ENCODE peak calls at places on chromosomes 3 and 15, in six cellular contexts. X is neuronal stem cell, V is mesenchymal stem cell, I is IMR-90, U is trophoblast cell, E is H1. C is an unnamed sample.

GRCh38 chr15:75532413-75533250 is 46.5 kb downstream of the PTPN9 start:
- DNase-seq in I (peak), U (peak), E (peak), X (peak), V (peak), C (peak)

GRCh38 chr15:77031376-77032050 is 36.6 kb downstream of the PSTPIP1 start:
- DNase-seq in I (peak), E (peak), U (no peak), V (no peak), X (no peak), C (peak)

GRCh38 chr3:42505203-42505848 is 2.9 kb downstream of the VIPR1 start:
- DNase-seq in I (no peak), X (no peak), V (no peak), E (peak), U (no peak), C (peak)

GRCh38 chr15:96115642-96116041 is 214.9 kb upstream of the NR2F2 start:
- DNase-seq in X (no peak), U (no peak), E (no peak), I (peak), V (peak), C (no peak)

GRCh38 chr15:67531379-67532059 is 10.6 kb downstream of the C15orf61 start:
- DNase-seq in E (no peak), U (no peak), I (peak), V (no peak), X (no peak), C (no peak)

GRCh38 chr3:30315452-30315851 is 290.9 kb upstream of the TGFBR2 start:
- DNase-seq in X (no peak), E (no peak), V (no peak), U (no peak), I (peak), C (no peak)

GRCh38 chr15:49382394-49382793 is 40.6 kb upstream of the FGF7 start:
- DNase-seq in U (no peak), E (no peak), I (no peak), X (no peak), V (no peak), C (no peak)

GRCh38 chr15:71167445-71168162 is 52.3 kb downstream of the THSD4 start:
- DNase-seq in I (no peak), U (no peak), V (no peak), X (no peak), E (no peak), C (no peak)

GRCh38 chr3:4417449-4417848 is 49.6 kb downstream of the SUMF1 start:
- DNase-seq in V (no peak), U (no peak), E (no peak), I (peak), X (no peak), C (no peak)

GRCh38 chr15:71042356-71042922 is 72.8 kb upstream of the THSD4 start:
- DNase-seq in I (peak), V (no peak), E (no peak), X (no peak), U (no peak), C (no peak)

GRCh38 chr3:42182555-42182954 is 83.4 kb downstream of the CCK start:
- DNase-seq in E (no peak), X (no peak), V (peak), I (peak), U (no peak), C (no peak)

GRCh38 chr3:194961149-194961548 is 275.5 kb downstream of the FAM43A start:
- DNase-seq in U (no peak), I (no peak), V (no peak), X (no peak), E (no peak), C (no peak)

GRCh38 chr15:68592054-68592453 is 13.3 kb downstream of the CORO2B start:
- DNase-seq in X (no peak), U (no peak), I (peak), V (peak), E (no peak), C (no peak)

GRCh38 chr3:51538115-51538458 is 432 bp upstream of the RAD54L2 start:
- DNase-seq in V (no peak), I (no peak), X (no peak), E (no peak), U (no peak), C (peak)

GRCh38 chr3:12679468-12679867 is 15.6 kb upstream of the RAF1 start:
- DNase-seq in I (peak), V (peak), U (peak), X (no peak), E (no peak), C (no peak)

GRCh38 chr15:65767895-65768294 is 24.2 kb downstream of the DENND4A start:
- DNase-seq in V (no peak), X (no peak), I (no peak), U (no peak), E (no peak), C (no peak)

GRCh38 chr15:27336676-27337075 is 365.7 kb downstream of the GABRG3 start:
- DNase-seq in I (no peak), X (no peak), E (no peak), V (no peak), U (no peak), C (no peak)

GRCh38 chr3:77328631-77329030 is 288.7 kb downstream of the ROBO2 start:
- DNase-seq in E (no peak), V (no peak), I (peak), U (no peak), X (no peak), C (no peak)

GRCh38 chr3:18153571-18154173 is 271.5 kb downstream of the SATB1 start:
- DNase-seq in V (peak), U (peak), I (peak), X (peak), E (no peak), C (no peak)

GRCh38 chr3:34111361-34111760 is 312.9 kb downstream of the PDCD6IP start:
- DNase-seq in I (no peak), E (no peak), X (no peak), V (no peak), U (no peak), C (no peak)

GRCh38 chr3:156605686-156606605 is 51.0 kb upstream of the SSR3 start:
- DNase-seq in V (peak), I (peak), U (no peak), E (peak), X (peak), C (peak)

GRCh38 chr3:186261638-186262037 is 100.4 kb downstream of the DGKG start:
- DNase-seq in X (no peak), I (no peak), U (no peak), V (no peak), E (no peak), C (peak)

GRCh38 chr3:51966016-51966415 is 1.2 kb downstream of the PCBP4 start:
- DNase-seq in E (no peak), V (no peak), X (no peak), I (no peak), U (no peak), C (no peak)

GRCh38 chr3:126557415-126557745 is 1.4 kb downstream of the C3orf22 start:
- DNase-seq in U (no peak), X (no peak), E (peak), V (no peak), I (no peak), C (peak)

GRCh38 chr15:33098082-33099058 is 96.1 kb downstream of the FMN1 start:
- DNase-seq in U (peak), X (no peak), V (peak), E (no peak), I (peak), C (no peak)

GRCh38 chr3:135887220-135887619 is 78.3 kb upstream of the PPP2R3A start:
- DNase-seq in V (no peak), I (peak), U (no peak), X (no peak), E (no peak), C (no peak)

GRCh38 chr3:187850256-187851010 is 105.2 kb upstream of the BCL6 start:
- DNase-seq in X (no peak), I (no peak), V (no peak), E (no peak), U (no peak), C (no peak)

GRCh38 chr15:74664028-74664616 is 31.7 kb downstream of the EDC3 start:
- DNase-seq in E (no peak), I (peak), X (no peak), U (no peak), V (peak), C (no peak)

GRCh38 chr15:60421544-60421943 is 23.8 kb upstream of the ANXA2 start:
- DNase-seq in X (no peak), V (peak), E (no peak), I (peak), U (no peak), C (no peak)

GRCh38 chr3:25911525-25912295 is 121.8 kb downstream of the OXSM start:
- DNase-seq in X (no peak), E (no peak), I (no peak), V (no peak), U (no peak), C (no peak)

DNA sequence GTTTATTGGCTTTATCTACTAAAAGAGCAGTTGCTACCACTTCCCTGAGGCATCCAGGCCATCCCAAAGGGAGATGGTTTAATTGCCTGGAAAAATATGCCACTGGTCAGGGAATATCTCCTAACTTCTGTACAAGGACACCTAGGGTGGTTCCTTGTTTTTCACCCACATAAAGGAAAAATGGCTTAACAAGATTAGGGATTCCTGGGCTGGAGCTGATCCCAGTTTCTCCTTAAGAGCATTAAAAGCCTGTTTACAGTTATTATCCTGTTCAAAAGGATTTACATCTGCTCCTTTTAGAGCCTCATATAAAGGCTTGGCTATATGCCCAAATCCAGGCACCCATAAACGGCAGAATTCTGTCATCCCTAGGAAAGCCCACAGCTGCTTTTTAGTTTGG is 70.2 kb upstream of the WNT7A start:
- DNase-seq in E (no peak), X (no peak), V (no peak), I (no peak), U (no peak), C (no peak)
- H4K91ac ChIP-seq in E (no peak), X (no peak), V (no peak), I (no peak), U (no peak), C (no peak)

DNA sequence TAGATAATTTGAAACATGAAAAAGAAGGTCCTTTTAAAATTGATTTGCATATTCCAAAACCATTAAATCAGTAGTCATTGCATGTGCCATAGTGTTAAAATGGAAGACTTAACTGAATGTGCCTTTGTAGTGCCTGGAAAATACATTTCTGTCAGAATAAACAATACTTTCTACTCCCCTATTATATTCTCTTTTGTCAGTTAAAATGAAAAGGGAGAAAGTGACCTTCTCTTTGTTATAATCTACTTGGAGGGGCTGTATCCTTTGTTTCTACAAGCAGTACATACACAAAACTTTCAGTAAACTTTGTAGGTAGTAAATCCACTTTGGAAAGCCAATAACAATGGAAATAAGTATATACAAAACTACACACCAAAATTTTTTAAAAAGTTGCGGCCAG is 189.5 kb downstream of the NLGN1 start:
- DNase-seq in E (no peak), U (no peak), I (no peak), X (no peak), V (no peak), C (no peak)
- H4K91ac ChIP-seq in E (no peak), U (no peak), I (no peak), X (no peak), V (no peak), C (no peak)

GRCh38 chr3:138063416-138063815 is 52.0 kb downstream of the DZIP1L start:
- DNase-seq in E (no peak), X (no peak), V (no peak), U (no peak), I (no peak), C (peak)

GRCh38 chr3:138062037-138062436 is 52.1 kb downstream of the CLDN18 start:
- DNase-seq in E (no peak), X (no peak), I (no peak), V (no peak), U (no peak), C (no peak)

GRCh38 chr3:138060792-138061191 is 50.8 kb downstream of the CLDN18 start:
- DNase-seq in X (no peak), I (no peak), U (no peak), E (no peak), V (no peak), C (no peak)

GRCh38 chr3:138065939-138066338 is 49.5 kb downstream of the DZIP1L start:
- DNase-seq in E (no peak), U (no peak), X (no peak), I (no peak), V (no peak), C (no peak)

DNA sequence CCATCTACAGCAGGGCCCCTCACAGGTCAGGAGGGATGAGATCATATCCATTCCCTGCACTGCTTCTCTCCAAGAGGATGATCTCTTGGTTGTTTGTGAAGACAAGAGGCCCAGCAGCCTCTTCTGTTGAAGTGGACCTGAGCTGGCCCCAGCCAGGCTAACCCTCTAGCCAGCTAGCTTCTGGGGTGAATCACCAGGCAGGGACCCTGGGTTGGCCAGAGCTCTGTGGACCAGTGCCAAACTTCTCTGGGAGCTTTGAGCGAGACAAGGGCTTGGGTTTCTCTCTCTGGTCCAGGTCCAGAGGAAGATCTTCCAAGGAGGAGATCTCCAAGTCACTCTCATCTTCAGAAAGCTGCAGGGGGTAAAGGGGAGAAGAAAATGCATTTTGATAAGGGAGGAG is 52.7 kb downstream of the CLDN18 start:
- DNase-seq in E (no peak), V (peak), X (no peak), I (peak), U (no peak), C (no peak)
- H4K91ac ChIP-seq in E (no peak), V (no peak), X (no peak), I (no peak), U (no peak), C (no peak)

GRCh38 chr15:56456229-56456628 is 8.7 kb downstream of the MNS1 start:
- DNase-seq in E (no peak), V (no peak), I (no peak), X (no peak), U (no peak), C (no peak)
- H4K91ac ChIP-seq in E (no peak), V (no peak), I (no peak), X (no peak), U (no peak), C (no peak)

DNA sequence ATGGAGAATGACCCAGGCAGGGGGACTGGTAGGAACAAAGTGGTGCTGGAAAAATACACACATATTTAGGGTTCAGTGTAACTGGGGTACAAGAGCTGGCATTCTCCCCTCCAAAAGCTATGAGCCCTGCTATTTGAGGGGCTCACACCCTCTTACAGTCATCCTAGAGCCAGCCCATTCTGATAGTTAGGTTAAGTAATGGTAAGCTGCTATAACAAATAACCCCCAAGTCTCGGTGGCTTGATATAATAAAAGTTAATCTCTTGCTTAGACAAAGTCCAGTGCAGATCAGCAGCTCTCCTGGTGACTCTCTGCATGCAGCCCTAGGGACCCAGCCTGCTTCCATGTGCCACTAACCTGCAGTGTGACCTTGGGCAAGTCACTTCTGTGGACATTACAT is 234.9 kb upstream of the HES1 start:
- DNase-seq in E (no peak), X (no peak), U (no peak), V (no peak), I (no peak), C (no peak)
- H4K91ac ChIP-seq in E (no peak), X (no peak), U (no peak), V (no peak), I (no peak), C (no peak)

GRCh38 chr15:91627473-91628309 is 225.8 kb upstream of the SLCO3A1 start:
- DNase-seq in V (no peak), X (no peak), E (no peak), U (no peak), I (peak), C (no peak)

GRCh38 chr15:91625506-91625905 is 228.0 kb upstream of the SLCO3A1 start:
- DNase-seq in E (no peak), I (no peak), X (peak), V (no peak), U (peak), C (no peak)

GRCh38 chr15:91622676-91623342 is 230.7 kb upstream of the SLCO3A1 start:
- DNase-seq in X (no peak), V (no peak), U (no peak), I (no peak), E (no peak), C (no peak)
- H4K91ac ChIP-seq in X (no peak), V (no peak), U (no peak), I (no peak), E (no peak), C (no peak)

C was measured in H9.